ENCODE peak calls at places on chromosomes 13 and 19, in ten cellular contexts. T, Z, P, X, E, Q, A, B, I and Y are unnamed samples.

GRCh38 chr19:55220525-55220924 is 8.0 kb downstream of the TMEM86B start:
- DNase-seq in B (no peak), P (no peak), E (no peak), A (no peak), X (no peak), I (peak; percentile 44), Q (no peak), Z (no peak), T (no peak), Y (no peak)

GRCh38 chr13:81396172-81396571 is 1055.2 kb upstream of the SPRY2 start:
- DNase-seq in Q (no peak), T (no peak), Z (no peak), A (no peak), P (no peak), I (no peak), B (no peak), X (no peak), E (no peak), Y (no peak)

GRCh38 chr19:43148233-43148632 is 38.1 kb downstream of the PSG5 start:
- DNase-seq in B (no peak), P (peak; percentile 87), T (no peak), X (no peak), E (no peak), Q (no peak), Z (no peak), A (no peak), I (no peak), Y (peak; percentile 86)

GRCh38 chr19:41039806-41040205 is 48.4 kb upstream of the CYP2A13 start:
- DNase-seq in X (no peak), E (no peak), P (no peak), Q (no peak), I (no peak), B (no peak), A (no peak), Z (no peak), T (no peak), Y (no peak)

GRCh38 chr19:42422092-42422575 is 5.1 kb downstream of the LIPE start:
- DNase-seq in E (no peak), X (no peak), T (peak; percentile 44), I (no peak), A (no peak), Z (no peak), Q (no peak), B (no peak), P (no peak), Y (no peak)

GRCh38 chr13:114281351-114282142 is at the start of gene UPF3A:
- DNase-seq in A (peak; percentile 84), P (peak; percentile 67), I (peak; percentile 90), B (peak; percentile 99), Z (peak; percentile 86), E (peak; percentile 84), X (peak; percentile 94), T (peak; percentile 93), Q (peak; percentile 82), Y (peak; percentile 96)

GRCh38 chr13:42615691-42616090 is 41.7 kb downstream of the TNFSF11 start:
- DNase-seq in P (no peak), A (no peak), Z (no peak), T (no peak), E (peak; percentile 18), B (no peak), X (no peak), I (no peak), Q (no peak), Y (peak; percentile 61)

GRCh38 chr19:6378036-6378435 is 2.3 kb upstream of the PSPN start:
- DNase-seq in Q (no peak), Z (no peak), X (no peak), E (no peak), P (peak; percentile 34), T (no peak), B (no peak), I (no peak), A (no peak), Y (peak; percentile 60)

GRCh38 chr13:22173605-22174004 is 502.7 kb downstream of the FGF9 start:
- DNase-seq in X (no peak), Z (no peak), Q (no peak), A (no peak), B (no peak), T (no peak), E (peak; percentile 46), P (no peak), I (no peak), Y (peak; percentile 4)

GRCh38 chr19:2059422-2060201 is 8.6 kb upstream of the MKNK2 start:
- DNase-seq in E (peak; percentile 88), T (peak; percentile 67), X (peak; percentile 48), B (peak; percentile 49), Z (no peak), P (peak; percentile 57), A (no peak), Q (peak; percentile 61), I (no peak), Y (peak; percentile 85)

GRCh38 chr13:59342396-59342795 is 821.3 kb downstream of the DIAPH3 start:
- DNase-seq in E (no peak), Z (no peak), P (no peak), Q (no peak), I (no peak), A (no peak), T (no peak), B (no peak), X (no peak), Y (no peak)